ENCODE peak calls at places on chromosomes 13 and 19, in eight cellular contexts. U, W, A, F, H, M, I and L are unnamed samples.

GRCh38 chr19:17889609-17890214 is 18.0 kb downstream of the SLC5A5 start:
- DNase-seq in U (no peak), W (no peak), A (no peak), F (peak; percentile 10), H (no peak), M (peak; percentile 67), I (no peak), L (no peak)

GRCh38 chr13:33150146-33150545 is 133.9 kb downstream of the KL start:
- DNase-seq in U (no peak), W (no peak), A (no peak), F (no peak), H (no peak), M (no peak), I (no peak), L (no peak)

GRCh38 chr19:39065928-39066327 is 18.2 kb upstream of the ACP7 start:
- DNase-seq in U (no peak), W (no peak), A (no peak), F (no peak), H (no peak), M (no peak), I (no peak), L (no peak)

GRCh38 chr19:17522988-17523872 is 11.8 kb downstream of the PGLS start:
- DNase-seq in U (peak; percentile 58), W (peak; percentile 25), A (no peak), F (peak; percentile 89), H (peak; percentile 24), M (no peak), I (peak; percentile 26), L (no peak)

GRCh38 chr13:110447058-110447511 is 114.4 kb downstream of the RAB20 start:
- DNase-seq in U (no peak), W (no peak), A (no peak), F (no peak), H (no peak), M (no peak), I (no peak), L (no peak)

GRCh38 chr13:81171065-81171647 is 830.2 kb upstream of the SPRY2 start:
- DNase-seq in U (no peak), W (no peak), A (no peak), F (no peak), H (no peak), M (no peak), I (no peak), L (no peak)

GRCh38 chr13:35903075-35903474 is 228.1 kb downstream of the DCLK1 start:
- DNase-seq in U (no peak), W (no peak), A (no peak), F (no peak), H (no peak), M (no peak), I (no peak), L (no peak)

GRCh38 chr19:29031216-29031615 is 181.7 kb downstream of the UQCRFS1 start:
- DNase-seq in U (no peak), W (no peak), A (no peak), F (no peak), H (no peak), M (no peak), I (no peak), L (no peak)

GRCh38 chr13:20119960-20120359 is 40.9 kb downstream of the GJA3 start:
- DNase-seq in U (no peak), W (no peak), A (no peak), F (no peak), H (no peak), M (no peak), I (no peak), L (no peak)

GRCh38 chr13:32731074-32731473 is 144.8 kb downstream of the PDS5B start:
- DNase-seq in U (no peak), W (no peak), A (no peak), F (no peak), H (no peak), M (no peak), I (no peak), L (no peak)

GRCh38 chr13:43360911-43361605 is 337.7 kb downstream of the DNAJC15 start:
- DNase-seq in U (no peak), W (no peak), A (no peak), F (no peak), H (no peak), M (no peak), I (no peak), L (no peak)

GRCh38 chr13:114109646-114110045 is 22.8 kb downstream of the RASA3 start:
- DNase-seq in U (no peak), W (no peak), A (peak; percentile 22), F (no peak), H (no peak), M (no peak), I (no peak), L (no peak)

GRCh38 chr13:27482996-27483395 is 32.6 kb upstream of the MTIF3 start:
- DNase-seq in U (no peak), W (no peak), A (no peak), F (no peak), H (no peak), M (no peak), I (no peak), L (no peak)